ENCODE peak calls at places on chromosome 12, in six cellular contexts. W is AG10803, L is tibial artery, T is HFF-Myc, I is keratinocyte, E is stomach. Y is an unnamed sample.

GRCh38 chr12:74365178-74365964 is 172.3 kb upstream of the ATXN7L3B start:
- DNase-seq in W (peak; percentile 11), L (no peak), T (no peak), I (no peak), E (no peak), Y (no peak)

GRCh38 chr12:54053625-54054441 is at the start of gene HOXC4:
- DNase-seq in W (no peak), L (no peak), T (no peak), I (no peak), E (peak; percentile 39), Y (no peak)

GRCh38 chr12:101592931-101593330 is 1.8 kb upstream of the MYBPC1 start:
- DNase-seq in W (no peak), L (no peak), T (no peak), I (no peak), E (no peak), Y (no peak)

GRCh38 chr12:5984873-5985272 is 39.8 kb upstream of the ANO2 start:
- DNase-seq in W (no peak), L (no peak), T (no peak), I (no peak), E (no peak), Y (no peak)

GRCh38 chr12:22101749-22102243 is 55.8 kb downstream of the CMAS start:
- DNase-seq in W (peak; percentile 85), L (no peak), T (peak; percentile 41), I (peak; percentile 96), E (no peak), Y (peak; percentile 42)

GRCh38 chr12:50082644-50083043 is 2.5 kb upstream of the SMARCD1 start:
- DNase-seq in W (no peak), L (no peak), T (no peak), I (no peak), E (no peak), Y (no peak)

GRCh38 chr12:99706736-99707473 is 59.4 kb downstream of the GARIN6 start:
- DNase-seq in W (no peak), L (no peak), T (no peak), I (no peak), E (no peak), Y (no peak)

GRCh38 chr12:109962388-109962787 is 33.8 kb downstream of the GIT2 start:
- DNase-seq in W (peak; percentile 18), L (no peak), T (no peak), I (no peak), E (no peak), Y (no peak)

GRCh38 chr12:106902053-106902452 is 53.7 kb upstream of the TMEM263 start:
- DNase-seq in W (no peak), L (no peak), T (no peak), I (no peak), E (no peak), Y (no peak)

GRCh38 chr12:6869049-6870021 is 2.0 kb downstream of the TPI1 start:
- DNase-seq in W (peak; percentile 64), L (peak; percentile 85), T (no peak), I (no peak), E (peak; percentile 91), Y (no peak)

GRCh38 chr12:130818381-130819247 is 20.4 kb downstream of the STX2 start:
- DNase-seq in W (no peak), L (no peak), T (no peak), I (peak; percentile 28), E (peak; percentile 80), Y (no peak)
- H3K4me3 ChIP-seq in W (peak overlapping the region; percentile 35), L (peak overlapping the region; percentile 47), T (no peak overlapping the region), I (peak overlapping the region; percentile 67), E (peak overlapping the region; percentile 45), Y (no peak overlapping the region)

GRCh38 chr12:77615331-77615730 is 215.4 kb upstream of the NAV3 start:
- DNase-seq in W (no peak), L (no peak), T (peak; percentile 14), I (no peak), E (no peak), Y (no peak)
- TF ChIP-seq CTCF in W (peak; percentile 28), L (no peak), T (peak; percentile 38), I (peak; percentile 40), E (no peak), Y (peak; percentile 36)

GRCh38 chr12:3700861-3701260 is 52.0 kb downstream of the CRACR2A start:
- DNase-seq in W (peak; percentile 83), L (no peak), T (no peak), I (no peak), E (no peak), Y (no peak)

GRCh38 chr12:3705349-3705675 is 47.6 kb downstream of the CRACR2A start:
- DNase-seq in W (no peak), L (no peak), T (no peak), I (no peak), E (no peak), Y (no peak)

DNA sequence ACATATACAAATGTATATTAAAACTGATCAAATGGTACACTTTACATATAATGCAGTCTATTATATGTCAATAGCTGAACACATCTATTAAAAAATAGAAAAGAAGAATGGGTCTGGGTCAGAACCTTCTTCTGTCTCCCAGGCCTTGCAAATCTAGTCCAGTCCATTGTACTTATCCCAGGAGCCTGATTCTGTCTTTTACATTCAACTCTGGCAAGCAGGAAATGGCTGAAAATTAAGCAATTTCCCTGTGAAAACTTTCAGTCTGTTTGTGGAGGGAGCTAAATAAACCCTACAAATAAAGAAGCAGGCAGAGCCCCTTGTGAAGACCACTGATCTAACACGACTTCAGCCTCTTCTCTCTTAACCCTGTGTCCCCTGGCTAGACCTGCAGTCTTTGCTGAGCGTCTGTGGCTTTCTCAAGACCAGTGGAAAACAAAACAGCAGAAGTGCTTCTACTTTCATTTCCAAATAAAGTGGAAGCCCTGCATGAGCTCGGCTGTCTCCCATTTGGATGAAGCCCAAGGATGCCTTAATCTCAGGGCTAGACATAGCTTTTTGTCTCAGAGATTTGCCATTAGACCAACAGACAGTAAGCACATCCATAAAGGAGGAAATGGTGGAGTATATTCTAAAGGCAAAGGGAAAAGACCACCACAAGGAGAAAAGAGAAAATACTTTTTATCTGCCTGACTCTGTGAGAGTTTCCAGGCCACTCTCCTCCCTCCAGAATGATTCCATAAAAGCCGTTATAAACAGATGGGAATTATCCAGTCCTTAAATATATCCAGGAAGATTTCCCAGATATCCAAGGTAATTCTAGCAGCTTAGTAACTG is 48.2 kb downstream of the CRACR2A start:
- DNase-seq in W (peak; percentile 53), L (no peak), T (no peak), I (no peak), E (no peak), Y (no peak)
- H3K4me3 ChIP-seq in W (peak overlapping the region; percentile 41), L (no peak overlapping the region), T (no peak overlapping the region), I (no peak overlapping the region), E (no peak overlapping the region), Y (no peak overlapping the region)

GRCh38 chr12:27384261-27384590 is 51.6 kb downstream of the BMAL2 start:
- DNase-seq in W (no peak), L (no peak), T (no peak), I (no peak), E (no peak), Y (no peak)
- TF ChIP-seq CTCF in W (no peak), L (no peak), T (no peak), I (no peak), E (no peak), Y (no peak)

GRCh38 chr12:4273651-4274395 is at the start of gene CCND2:
- DNase-seq in W (peak; percentile 28), L (peak; percentile 96), T (no peak), I (peak; percentile 74), E (peak; percentile 67), Y (no peak)
- H3K4me3 ChIP-seq in W (peak within 1 kb of the TSS; percentile 48), L (peak within 1 kb of the TSS; percentile 68), T (peak within 1 kb of the TSS; percentile 38), I (peak within 1 kb of the TSS; percentile 95), E (peak within 1 kb of the TSS; percentile 61), Y (peak within 1 kb of the TSS; percentile 45)

Y was measured in AG09309.